ENCODE peak calls at places on chromosome 17, in ten cellular contexts. A, J, N, I, T, G, V, Y, R and L are unnamed samples.

GRCh38 chr17:74237321-74237720 is 23.9 kb downstream of the TTYH2 start:
- DNase-seq in J (no peak), Y (no peak), V (no peak), A (no peak), I (no peak), R (no peak), N (no peak), T (no peak), G (no peak), L (no peak)

GRCh38 chr17:56593741-56594527 is 435 bp downstream of the NOG start:
- DNase-seq in G (peak), Y (peak), N (peak), T (peak), J (peak), V (peak), R (peak), I (peak), A (no peak), L (peak)

GRCh38 chr17:18000044-18000443 is 27.4 kb downstream of the DRC3 start:
- DNase-seq in V (no peak), A (no peak), T (no peak), I (no peak), J (no peak), Y (no peak), R (no peak), G (no peak), N (no peak), L (no peak)

GRCh38 chr17:81923302-81924260 is 4.0 kb downstream of the MAFG start:
- DNase-seq in I (no peak), V (no peak), G (no peak), R (no peak), J (peak), N (peak), T (peak), A (no peak), Y (no peak), L (peak)

GRCh38 chr17:41329279-41329925 is 13.9 kb upstream of the KRTAP17-1 start:
- DNase-seq in T (no peak), I (no peak), R (peak), Y (peak), V (peak), G (peak), A (no peak), J (peak), N (peak), L (no peak)

GRCh38 chr17:81685108-81685507 is 1.3 kb downstream of the HGS start:
- DNase-seq in Y (no peak), I (no peak), R (peak), J (no peak), G (no peak), A (no peak), N (no peak), T (no peak), V (peak), L (no peak)

GRCh38 chr17:45222273-45222993 is 748 bp downstream of the FMNL1 start:
- DNase-seq in V (no peak), T (peak), N (no peak), J (no peak), I (no peak), R (peak), G (no peak), A (no peak), Y (no peak), L (no peak)

GRCh38 chr17:79087428-79088143 is 13.0 kb downstream of the ENGASE start:
- DNase-seq in T (peak), I (peak), V (peak), Y (peak), J (peak), G (peak), A (no peak), N (peak), R (peak), L (no peak)

GRCh38 chr17:77498875-77499698 is 358.3 kb downstream of the SEC14L1 start:
- DNase-seq in G (no peak), N (no peak), Y (no peak), I (no peak), V (no peak), R (peak), A (no peak), J (peak), T (peak), L (no peak)

GRCh38 chr17:52145496-52145895 is 13.0 kb downstream of the CA10 start:
- DNase-seq in R (no peak), Y (no peak), A (no peak), T (no peak), I (no peak), J (no peak), G (no peak), V (no peak), N (no peak), L (no peak)

GRCh38 chr17:45976755-45977505 is 22.1 kb upstream of the STH start:
- DNase-seq in G (no peak), J (no peak), N (no peak), T (peak), V (no peak), A (no peak), Y (no peak), R (no peak), I (no peak), L (no peak)

GRCh38 chr17:17849863-17850373 is 13.1 kb upstream of the SREBF1 start:
- DNase-seq in Y (no peak), R (peak), T (peak), A (no peak), I (no peak), N (peak), G (no peak), J (peak), V (peak), L (peak)

GRCh38 chr17:71055128-71055527 is 885.8 kb downstream of the KCNJ2 start:
- DNase-seq in I (no peak), T (no peak), J (no peak), R (no peak), A (no peak), N (no peak), Y (no peak), G (no peak), V (no peak), L (no peak)

GRCh38 chr17:75273968-75274708 is 3.1 kb upstream of the MIF4GD start:
- DNase-seq in A (no peak), T (peak), G (no peak), R (peak), V (no peak), I (no peak), N (no peak), Y (no peak), J (no peak), L (peak)

GRCh38 chr17:34499576-34499975 is 79.8 kb upstream of the TMEM132E start:
- DNase-seq in J (no peak), T (no peak), R (no peak), I (no peak), G (no peak), V (peak), Y (peak), A (no peak), N (no peak), L (peak)

GRCh38 chr17:75271233-75271954 is 363 bp upstream of the MIF4GD start:
- DNase-seq in A (no peak), G (peak), N (peak), T (peak), V (peak), R (peak), Y (peak), I (peak), J (peak), L (peak)

GRCh38 chr17:17839792-17840707 is 3.3 kb upstream of the SREBF1 start:
- DNase-seq in R (peak), A (no peak), G (peak), Y (peak), N (peak), I (peak), J (peak), T (peak), V (peak), L (peak)

GRCh38 chr17:35731239-35731931 is at the start of gene RASL10B:
- DNase-seq in J (peak), A (no peak), I (peak), R (peak), Y (peak), N (peak), V (peak), G (peak), T (no peak), L (peak)

GRCh38 chr17:72122668-72123495 is 2.1 kb downstream of the SOX9 start:
- DNase-seq in T (no peak), R (peak), G (no peak), J (peak), N (peak), A (no peak), Y (peak), V (no peak), I (no peak), L (no peak)

GRCh38 chr17:14135906-14136590 is 66.7 kb downstream of the COX10 start:
- DNase-seq in V (no peak), A (no peak), J (no peak), R (no peak), T (no peak), G (no peak), Y (no peak), N (no peak), I (no peak), L (no peak)

GRCh38 chr17:3603119-3603869 is 5.9 kb downstream of the TRPV1 start:
- DNase-seq in J (no peak), T (no peak), I (no peak), N (no peak), V (peak), R (no peak), A (no peak), G (no peak), Y (no peak), L (no peak)

GRCh38 chr17:75643033-75644017 is 10.1 kb downstream of the SMIM5 start:
- DNase-seq in I (peak), G (no peak), N (peak), Y (peak), A (no peak), R (no peak), J (no peak), V (no peak), T (peak), L (no peak)

GRCh38 chr17:57915980-57916757 is 39.0 kb downstream of the CUEDC1 start:
- DNase-seq in V (no peak), J (no peak), N (no peak), I (no peak), G (no peak), R (peak), T (no peak), A (no peak), Y (peak), L (no peak)

GRCh38 chr17:27560668-27561067 is 70.3 kb upstream of the LGALS9 start:
- DNase-seq in I (no peak), J (peak), T (peak), G (no peak), N (peak), V (no peak), Y (no peak), A (no peak), R (no peak), L (no peak)

GRCh38 chr17:40486513-40487370 is 14.7 kb downstream of the TNS4 start:
- DNase-seq in V (no peak), T (no peak), N (no peak), I (no peak), R (no peak), J (no peak), G (no peak), Y (no peak), A (no peak), L (peak)

GRCh38 chr17:33113281-33114010 is 121.8 kb downstream of the SPACA3 start:
- DNase-seq in J (no peak), G (no peak), N (no peak), V (no peak), A (no peak), T (no peak), I (no peak), R (peak), Y (no peak), L (no peak)

GRCh38 chr17:55264273-55264639 is 504 bp upstream of the HLF start:
- DNase-seq in T (peak), N (no peak), I (no peak), V (no peak), R (peak), G (no peak), J (no peak), A (no peak), Y (no peak), L (no peak)
- H3K4me3 ChIP-seq in T (peak), N (peak), I (peak), V (peak), R (peak), G (no peak), J (peak), A (peak), Y (peak), L (no peak)

GRCh38 chr17:28726396-28726911 is 421 bp upstream of the TLCD1 start:
- DNase-seq in N (peak), V (no peak), J (peak), A (no peak), Y (no peak), G (peak), T (peak), I (no peak), R (no peak), L (peak)

GRCh38 chr17:28728364-28729200 is at the start of gene NEK8:
- DNase-seq in J (peak), I (peak), G (peak), Y (peak), T (peak), N (peak), R (peak), A (no peak), V (peak), L (peak)

GRCh38 chr17:28725660-28726395 is at the start of gene TLCD1:
- DNase-seq in R (peak), A (no peak), J (peak), I (no peak), N (peak), V (peak), T (peak), G (peak), Y (peak), L (peak)

GRCh38 chr17:28726912-28727726 is 1.1 kb upstream of the TLCD1 start:
- DNase-seq in J (peak), R (peak), T (peak), G (peak), A (no peak), I (peak), Y (peak), N (peak), V (peak), L (peak)

GRCh38 chr17:28727727-28728363 is 743 bp upstream of the NEK8 start:
- DNase-seq in Y (peak), R (peak), V (peak), I (peak), A (no peak), G (peak), J (peak), T (peak), N (peak), L (peak)
- TF ChIP-seq CTCF in Y (peak), R (peak), V (peak), I (peak), A (no peak), G (no peak), J (peak), T (peak), N (no peak), L (peak)

DNA sequence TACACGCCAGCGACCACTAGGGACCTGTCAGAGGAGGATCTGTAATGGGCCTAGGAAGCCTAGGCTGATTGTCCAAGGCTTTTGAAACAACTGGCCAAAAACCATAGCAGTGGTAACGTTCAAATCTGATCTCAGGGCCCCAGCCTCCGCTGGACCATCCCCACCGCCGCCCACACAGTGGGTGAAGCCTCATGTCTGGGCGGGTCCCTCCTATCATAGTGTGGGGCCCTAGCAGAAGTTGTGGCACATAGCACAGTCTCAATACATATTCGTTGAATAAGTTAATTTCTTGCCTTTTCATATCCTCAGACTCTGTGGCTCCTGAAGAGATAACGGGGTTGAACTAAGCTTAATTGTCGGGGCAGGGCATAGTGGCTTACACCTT is 818 bp downstream of the DPH1 start:
- DNase-seq in R (no peak), N (no peak), Y (no peak), J (peak), T (no peak), G (no peak), A (no peak), V (no peak), I (no peak), L (no peak)
- TF ChIP-seq POLR2AphosphoS5 in R (no peak), N (no peak), Y (no peak), J (no peak), T (no peak), G (no peak), A (no peak), V (no peak), I (no peak), L (no peak)

GRCh38 chr17:68182016-68182315 is 65.9 kb upstream of the AMZ2 start:
- DNase-seq in G (no peak), I (no peak), J (no peak), T (no peak), R (no peak), A (no peak), N (no peak), Y (no peak), V (no peak), L (no peak)
- H3K4me3 ChIP-seq in G (no peak), I (no peak), J (no peak), T (peak), R (no peak), A (no peak), N (no peak), Y (no peak), V (no peak), L (no peak)

GRCh38 chr17:7523033-7523432 is 25.8 kb upstream of the TNFSF12 start:
- DNase-seq in R (no peak), N (peak), Y (peak), A (no peak), T (peak), G (no peak), J (peak), I (no peak), V (peak), L (peak)
- TF ChIP-seq CTCF in R (peak), N (no peak), Y (peak), A (peak), T (peak), G (peak), J (peak), I (peak), V (peak), L (no peak)

GRCh38 chr17:29357232-29357631 is 32.9 kb upstream of the TAOK1 start:
- DNase-seq in I (no peak), R (no peak), Y (no peak), A (no peak), V (no peak), T (no peak), J (no peak), N (no peak), G (no peak), L (no peak)
- TF ChIP-seq POLR2AphosphoS5 in I (no peak), R (no peak), Y (no peak), A (no peak), V (no peak), T (no peak), J (no peak), N (no peak), G (no peak), L (no peak)